ENCODE peak calls at places on chromosomes 6 and 20, in nine cellular contexts. One of them, this sample, is unnamed.
A peak's percentile ranks its signal among the peaks of the same experiment; 100 is the strongest.

GRCh38 chr20:47686545-47686944 is 98.7 kb downstream of the SULF2 start:
- DNase-seq in H54: peak; percentile 81
- DNase-seq in ovary: no peak
- DNase-seq in stomach: no peak
- DNase-seq in IMR-90: peak; percentile 80
- DNase-seq in GM12891: no peak
- DNase-seq in suprapubic skin: no peak
- DNase-seq in H1: no peak
- DNase-seq in lower leg skin: no peak
- DNase-seq in this sample: no peak

GRCh38 chr6:67680297-67680932 is 954.7 kb upstream of the ADGRB3 start:
- DNase-seq in ovary: no peak
- DNase-seq in H1: no peak
- DNase-seq in stomach: no peak
- DNase-seq in H54: no peak
- DNase-seq in suprapubic skin: no peak
- DNase-seq in IMR-90: peak; percentile 11
- DNase-seq in GM12891: no peak
- DNase-seq in lower leg skin: no peak
- DNase-seq in this sample: no peak

GRCh38 chr6:139152892-139153271 is 18.0 kb downstream of the HECA start:
- DNase-seq in H54: no peak
- DNase-seq in IMR-90: peak; percentile 28
- DNase-seq in H1: no peak
- DNase-seq in stomach: no peak
- DNase-seq in GM12891: no peak
- DNase-seq in lower leg skin: no peak
- DNase-seq in suprapubic skin: no peak
- DNase-seq in ovary: no peak
- DNase-seq in this sample: no peak

GRCh38 chr6:54285595-54285994 is 22.6 kb upstream of the TINAG start:
- DNase-seq in H1: no peak
- DNase-seq in stomach: no peak
- DNase-seq in H54: no peak
- DNase-seq in IMR-90: no peak
- DNase-seq in suprapubic skin: no peak
- DNase-seq in GM12891: no peak
- DNase-seq in ovary: no peak
- DNase-seq in lower leg skin: no peak
- DNase-seq in this sample: no peak

GRCh38 chr20:46438156-46438750 is 31.8 kb upstream of the ELMO2 start:
- DNase-seq in IMR-90: peak; percentile 32
- DNase-seq in stomach: no peak
- DNase-seq in GM12891: peak; percentile 32
- DNase-seq in ovary: no peak
- DNase-seq in H1: no peak
- DNase-seq in suprapubic skin: no peak
- DNase-seq in H54: peak; percentile 49
- DNase-seq in lower leg skin: no peak
- DNase-seq in this sample: no peak

GRCh38 chr6:5422321-5422915 is 161.1 kb downstream of the FARS2 start:
- DNase-seq in ovary: no peak
- DNase-seq in suprapubic skin: no peak
- DNase-seq in IMR-90: peak; percentile 62
- DNase-seq in H54: no peak
- DNase-seq in H1: peak; percentile 57
- DNase-seq in GM12891: no peak
- DNase-seq in stomach: peak; percentile 52
- DNase-seq in lower leg skin: no peak
- DNase-seq in this sample: peak; percentile 18

GRCh38 chr20:36035720-36036119 is 67.3 kb downstream of the CNBD2 start:
- DNase-seq in H1: no peak
- DNase-seq in stomach: no peak
- DNase-seq in ovary: no peak
- DNase-seq in H54: peak; percentile 38
- DNase-seq in lower leg skin: no peak
- DNase-seq in suprapubic skin: no peak
- DNase-seq in GM12891: no peak
- DNase-seq in IMR-90: no peak
- DNase-seq in this sample: no peak

GRCh38 chr6:4358414-4359107 is 223.2 kb upstream of the ECI2 start:
- DNase-seq in H54: peak; percentile 84
- DNase-seq in lower leg skin: peak; percentile 92
- DNase-seq in GM12891: no peak
- DNase-seq in suprapubic skin: peak; percentile 95
- DNase-seq in H1: no peak
- DNase-seq in ovary: peak; percentile 58
- DNase-seq in IMR-90: peak; percentile 100
- DNase-seq in stomach: peak; percentile 85
- DNase-seq in this sample: peak; percentile 77

GRCh38 chr20:10090588-10091166 is 55.9 kb downstream of the ANKEF1 start:
- DNase-seq in ovary: peak; percentile 29
- DNase-seq in H1: no peak
- DNase-seq in stomach: peak; percentile 64
- DNase-seq in H54: no peak
- DNase-seq in lower leg skin: peak; percentile 40
- DNase-seq in IMR-90: peak; percentile 53
- DNase-seq in GM12891: peak; percentile 6
- DNase-seq in suprapubic skin: no peak
- DNase-seq in this sample: peak; percentile 45

GRCh38 chr20:34023937-34024732 is 30.4 kb downstream of the RALY start:
- DNase-seq in H1: no peak
- DNase-seq in ovary: no peak
- DNase-seq in GM12891: no peak
- DNase-seq in suprapubic skin: no peak
- DNase-seq in IMR-90: no peak
- DNase-seq in H54: no peak
- DNase-seq in lower leg skin: no peak
- DNase-seq in stomach: no peak
- DNase-seq in this sample: no peak

GRCh38 chr20:29873946-29874345 is 1383.5 kb upstream of the DEFB115 start:
- DNase-seq in H1: peak; percentile 49
- DNase-seq in GM12891: no peak
- DNase-seq in lower leg skin: no peak
- DNase-seq in stomach: peak; percentile 61
- DNase-seq in IMR-90: peak; percentile 22
- DNase-seq in ovary: no peak
- DNase-seq in suprapubic skin: peak; percentile 80
- DNase-seq in H54: no peak
- DNase-seq in this sample: peak; percentile 66

GRCh38 chr6:10151144-10151915 is 263.5 kb downstream of the TFAP2A start:
- DNase-seq in stomach: no peak
- DNase-seq in ovary: no peak
- DNase-seq in suprapubic skin: no peak
- DNase-seq in H1: no peak
- DNase-seq in H54: no peak
- DNase-seq in GM12891: no peak
- DNase-seq in lower leg skin: no peak
- DNase-seq in IMR-90: peak; percentile 5
- DNase-seq in this sample: no peak

GRCh38 chr20:44430270-44431065 is 45.2 kb upstream of the TTPAL start:
- DNase-seq in suprapubic skin: no peak
- DNase-seq in H1: no peak
- DNase-seq in IMR-90: no peak
- DNase-seq in stomach: no peak
- DNase-seq in H54: no peak
- DNase-seq in lower leg skin: no peak
- DNase-seq in ovary: no peak
- DNase-seq in GM12891: no peak
- DNase-seq in this sample: no peak

GRCh38 chr20:50312682-50313187 is 122.1 kb downstream of the CEBPB start:
- DNase-seq in H54: peak; percentile 49
- DNase-seq in IMR-90: peak; percentile 93
- DNase-seq in stomach: peak; percentile 86
- DNase-seq in ovary: peak; percentile 73
- DNase-seq in suprapubic skin: peak; percentile 90
- DNase-seq in H1: no peak
- DNase-seq in lower leg skin: no peak
- DNase-seq in GM12891: no peak
- DNase-seq in this sample: no peak
- TF ChIP-seq POLR2A in H54: no peak
- TF ChIP-seq POLR2A in IMR-90: no peak
- TF ChIP-seq POLR2A in stomach: no peak
- TF ChIP-seq POLR2A in ovary: no peak
- TF ChIP-seq POLR2A in suprapubic skin: no peak
- TF ChIP-seq POLR2A in H1: no peak
- TF ChIP-seq POLR2A in lower leg skin: no peak
- TF ChIP-seq POLR2A in GM12891: no peak
- TF ChIP-seq POLR2A in this sample: no peak

GRCh38 chr6:75493400-75494064 is at the start of gene FILIP1:
- DNase-seq in H1: no peak
- DNase-seq in GM12891: no peak
- DNase-seq in stomach: no peak
- DNase-seq in IMR-90: peak; percentile 56
- DNase-seq in lower leg skin: no peak
- DNase-seq in suprapubic skin: no peak
- DNase-seq in ovary: peak; percentile 25
- DNase-seq in H54: no peak
- DNase-seq in this sample: no peak
- TF ChIP-seq POLR2A in H1: no peak
- TF ChIP-seq POLR2A in GM12891: no peak
- TF ChIP-seq POLR2A in stomach: no peak
- TF ChIP-seq POLR2A in IMR-90: no peak
- TF ChIP-seq POLR2A in lower leg skin: no peak
- TF ChIP-seq POLR2A in suprapubic skin: peak; percentile 18
- TF ChIP-seq POLR2A in ovary: no peak
- TF ChIP-seq POLR2A in H54: no peak
- TF ChIP-seq POLR2A in this sample: no peak

GRCh38 chr6:47042238-47042843 is at the start of gene ADGRF1:
- DNase-seq in H54: no peak
- DNase-seq in IMR-90: no peak
- DNase-seq in H1: no peak
- DNase-seq in suprapubic skin: no peak
- DNase-seq in ovary: no peak
- DNase-seq in stomach: peak; percentile 75
- DNase-seq in lower leg skin: no peak
- DNase-seq in GM12891: no peak
- DNase-seq in this sample: no peak

GRCh38 chr6:47047479-47048411 is 5.6 kb upstream of the ADGRF1 start:
- DNase-seq in GM12891: peak; percentile 1
- DNase-seq in stomach: peak; percentile 58
- DNase-seq in H1: peak; percentile 56
- DNase-seq in lower leg skin: peak; percentile 48
- DNase-seq in suprapubic skin: no peak
- DNase-seq in IMR-90: peak; percentile 62
- DNase-seq in H54: peak; percentile 35
- DNase-seq in ovary: no peak
- DNase-seq in this sample: peak; percentile 66

GRCh38 chr6:47048638-47049037 is 6.5 kb upstream of the ADGRF1 start:
- DNase-seq in H54: no peak
- DNase-seq in GM12891: no peak
- DNase-seq in ovary: no peak
- DNase-seq in suprapubic skin: no peak
- DNase-seq in H1: no peak
- DNase-seq in lower leg skin: no peak
- DNase-seq in IMR-90: no peak
- DNase-seq in stomach: no peak
- DNase-seq in this sample: no peak

GRCh38 chr6:47044418-47044817 is 2.3 kb upstream of the ADGRF1 start:
- DNase-seq in GM12891: no peak
- DNase-seq in suprapubic skin: no peak
- DNase-seq in stomach: peak; percentile 46
- DNase-seq in H54: no peak
- DNase-seq in IMR-90: no peak
- DNase-seq in lower leg skin: no peak
- DNase-seq in ovary: no peak
- DNase-seq in H1: no peak
- DNase-seq in this sample: peak; percentile 8

DNA sequence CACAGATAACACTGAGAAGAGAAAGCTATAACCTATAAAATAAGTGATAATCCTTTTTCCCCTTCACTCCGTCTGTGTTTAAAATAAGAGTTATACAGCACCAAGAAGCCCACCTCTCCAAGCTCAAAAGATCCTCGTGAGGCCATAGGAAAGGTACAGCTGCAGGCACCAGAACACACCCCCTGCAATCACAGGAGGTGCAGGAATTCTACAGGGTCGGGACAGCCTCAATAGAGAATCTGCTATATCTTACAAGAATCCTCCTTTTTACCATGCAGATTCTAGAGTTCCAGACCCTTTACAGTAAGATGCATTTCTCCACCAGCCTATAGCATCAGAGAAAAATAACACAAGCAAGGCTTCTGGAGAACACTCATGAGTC is 5.0 kb upstream of the ADGRF1 start:
- DNase-seq in ovary: no peak
- DNase-seq in stomach: no peak
- DNase-seq in IMR-90: no peak
- DNase-seq in suprapubic skin: no peak
- DNase-seq in lower leg skin: no peak
- DNase-seq in H1: no peak
- DNase-seq in H54: no peak
- DNase-seq in GM12891: no peak
- DNase-seq in this sample: no peak
- TF ChIP-seq POLR2A in ovary: no peak
- TF ChIP-seq POLR2A in stomach: no peak
- TF ChIP-seq POLR2A in IMR-90: no peak
- TF ChIP-seq POLR2A in suprapubic skin: no peak
- TF ChIP-seq POLR2A in lower leg skin: no peak
- TF ChIP-seq POLR2A in H1: no peak
- TF ChIP-seq POLR2A in H54: no peak
- TF ChIP-seq POLR2A in GM12891: no peak
- TF ChIP-seq POLR2A in this sample: no peak

GRCh38 chr6:151808331-151809241 is 1.1 kb downstream of the ESR1 start:
- DNase-seq in H1: peak; percentile 64
- DNase-seq in lower leg skin: peak; percentile 30
- DNase-seq in H54: no peak
- DNase-seq in ovary: peak; percentile 45
- DNase-seq in suprapubic skin: no peak
- DNase-seq in stomach: no peak
- DNase-seq in GM12891: no peak
- DNase-seq in IMR-90: no peak
- DNase-seq in this sample: no peak
- TF ChIP-seq POLR2A in H1: no peak
- TF ChIP-seq POLR2A in lower leg skin: no peak
- TF ChIP-seq POLR2A in H54: no peak
- TF ChIP-seq POLR2A in ovary: no peak
- TF ChIP-seq POLR2A in suprapubic skin: no peak
- TF ChIP-seq POLR2A in stomach: no peak
- TF ChIP-seq POLR2A in GM12891: no peak
- TF ChIP-seq POLR2A in IMR-90: no peak
- TF ChIP-seq POLR2A in this sample: no peak

DNA sequence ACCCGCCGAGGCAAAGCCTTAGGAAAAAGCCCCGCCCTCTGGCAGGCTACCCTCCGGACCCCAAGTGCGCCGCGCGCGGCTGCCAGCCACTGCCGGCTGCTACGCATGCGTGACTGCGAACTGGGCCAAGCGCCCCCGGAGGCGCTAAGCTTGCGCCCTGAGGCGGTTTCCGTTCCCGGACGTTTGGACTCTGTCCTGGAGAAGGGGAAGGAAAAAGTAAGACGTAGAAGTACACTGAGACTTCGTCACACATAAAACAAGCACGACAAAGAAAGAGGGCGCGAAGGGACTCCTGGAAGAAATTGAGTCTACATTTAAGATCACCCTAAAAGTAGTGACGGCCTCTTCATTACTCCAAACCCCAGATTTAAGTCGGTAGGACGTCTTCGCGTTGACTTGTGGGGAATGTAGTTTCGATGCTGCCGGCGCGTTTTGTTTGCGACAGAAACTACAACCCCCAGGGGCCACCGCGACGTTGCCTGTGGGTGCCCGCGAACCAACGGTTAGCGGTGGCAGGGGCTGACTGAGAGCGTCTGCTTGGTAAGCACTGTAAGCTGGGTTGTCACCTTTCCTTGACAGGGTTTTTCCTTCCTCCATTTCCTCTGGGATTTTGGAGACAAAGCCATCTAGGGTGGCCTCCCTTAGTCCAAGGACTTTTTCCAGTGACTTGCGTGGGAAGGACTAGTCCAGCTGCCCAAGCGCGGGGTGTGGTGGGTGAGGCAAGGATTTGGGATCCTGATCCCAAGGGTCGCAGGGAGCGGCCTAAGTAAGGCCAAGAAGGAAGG is at the start of gene CEP57L1:
- DNase-seq in lower leg skin: peak; percentile 95
- DNase-seq in stomach: peak; percentile 97
- DNase-seq in H54: peak; percentile 75
- DNase-seq in H1: peak; percentile 98
- DNase-seq in IMR-90: peak; percentile 97
- DNase-seq in suprapubic skin: peak; percentile 97
- DNase-seq in GM12891: peak; percentile 56
- DNase-seq in ovary: peak; percentile 98
- DNase-seq in this sample: peak; percentile 98
- TF ChIP-seq POLR2A in lower leg skin: no peak
- TF ChIP-seq POLR2A in stomach: no peak
- TF ChIP-seq POLR2A in H54: peak; percentile 69
- TF ChIP-seq POLR2A in H1: no peak
- TF ChIP-seq POLR2A in IMR-90: peak; percentile 90
- TF ChIP-seq POLR2A in suprapubic skin: no peak
- TF ChIP-seq POLR2A in GM12891: peak; percentile 39
- TF ChIP-seq POLR2A in ovary: peak; percentile 60
- TF ChIP-seq POLR2A in this sample: peak; percentile 86